ENCODE peak calls at places on chromosomes 11 and 22, in nine cellular contexts. M is small intestine; E is CD8-positive, alpha-beta T cell; A is endothelial cell of umbilical vein; V is naive thymus-derived CD4-positive, alpha-beta T cell; X is HCT116; K is psoas muscle; N is neuronal stem cell; P is adipocyte. U is an unnamed sample.

GRCh38 chr22:20531404-20532181 is 24.2 kb downstream of the MED15 start:
- DNase-seq in M (peak; percentile 85), E (no peak), A (peak; percentile 64), V (no peak), X (peak; percentile 79), K (peak; percentile 87), N (no peak), P (peak; percentile 88), U (no peak)

GRCh38 chr11:129316781-129317180 is 58.9 kb upstream of the BARX2 start:
- DNase-seq in M (no peak), E (no peak), A (no peak), V (no peak), X (no peak), K (no peak), N (no peak), P (no peak), U (no peak)

GRCh38 chr11:61803889-61804647 is 11.4 kb downstream of the FEN1 start:
- DNase-seq in M (no peak), E (no peak), A (no peak), V (no peak), X (no peak), K (no peak), N (no peak), P (no peak), U (no peak)

GRCh38 chr11:70020336-70021214 is 57.5 kb upstream of the ANO1 start:
- DNase-seq in M (no peak), E (no peak), A (no peak), V (no peak), X (no peak), K (no peak), N (no peak), P (peak; percentile 13), U (no peak)

GRCh38 chr11:76665172-76665571 is 5.4 kb downstream of the LRRC32 start:
- DNase-seq in M (no peak), E (no peak), A (no peak), V (no peak), X (no peak), K (no peak), N (no peak), P (no peak), U (no peak)

GRCh38 chr11:120125509-120125908 is 12.4 kb downstream of the TRIM29 start:
- DNase-seq in M (no peak), E (no peak), A (no peak), V (no peak), X (no peak), K (no peak), N (no peak), P (no peak), U (no peak)

GRCh38 chr11:45045692-45046471 is 95.2 kb upstream of the TP53I11 start:
- DNase-seq in M (peak; percentile 6), E (no peak), A (peak; percentile 34), V (no peak), X (peak; percentile 6), K (peak; percentile 74), N (no peak), P (peak; percentile 78), U (no peak)

GRCh38 chr11:721913-722811 is 16.1 kb downstream of the EPS8L2 start:
- DNase-seq in M (peak; percentile 57), E (peak; percentile 66), A (no peak), V (peak; percentile 38), X (no peak), K (no peak), N (no peak), P (no peak), U (peak; percentile 50)

GRCh38 chr11:94519478-94520084 is 7.3 kb downstream of the C11orf97 start:
- DNase-seq in M (peak; percentile 48), E (no peak), A (peak; percentile 38), V (no peak), X (peak; percentile 19), K (no peak), N (peak; percentile 12), P (peak; percentile 83), U (no peak)

GRCh38 chr11:72737341-72737740 is 14.9 kb downstream of the ARAP1 start:
- DNase-seq in M (no peak), E (no peak), A (no peak), V (no peak), X (no peak), K (peak; percentile 6), N (no peak), P (no peak), U (no peak)

GRCh38 chr11:48167380-48167779 is 49.2 kb upstream of the OR4B1 start:
- DNase-seq in M (no peak), E (no peak), A (no peak), V (no peak), X (no peak), K (no peak), N (no peak), P (no peak), U (no peak)

GRCh38 chr11:81005595-81005994 is 1564.8 kb upstream of the TENM4 start:
- DNase-seq in M (peak; percentile 6), E (no peak), A (peak; percentile 43), V (no peak), X (no peak), K (no peak), N (no peak), P (no peak), U (no peak)

GRCh38 chr11:74980627-74981026 is 8.1 kb upstream of the NEU3 start:
- DNase-seq in M (no peak), E (no peak), A (peak; percentile 14), V (no peak), X (no peak), K (no peak), N (no peak), P (no peak), U (no peak)

GRCh38 chr11:8531312-8531711 is 62.7 kb downstream of the STK33 start:
- DNase-seq in M (no peak), E (no peak), A (no peak), V (no peak), X (no peak), K (no peak), N (no peak), P (peak; percentile 4), U (no peak)

GRCh38 chr11:73404048-73404447 is 27.8 kb downstream of the RELT start:
- DNase-seq in M (peak; percentile 63), E (no peak), A (peak; percentile 53), V (no peak), X (peak; percentile 28), K (peak; percentile 81), N (no peak), P (peak; percentile 62), U (no peak)

GRCh38 chr11:57230797-57231538 is 6.1 kb downstream of the APLNR start:
- DNase-seq in M (no peak), E (no peak), A (no peak), V (no peak), X (no peak), K (no peak), N (no peak), P (no peak), U (no peak)

DNA sequence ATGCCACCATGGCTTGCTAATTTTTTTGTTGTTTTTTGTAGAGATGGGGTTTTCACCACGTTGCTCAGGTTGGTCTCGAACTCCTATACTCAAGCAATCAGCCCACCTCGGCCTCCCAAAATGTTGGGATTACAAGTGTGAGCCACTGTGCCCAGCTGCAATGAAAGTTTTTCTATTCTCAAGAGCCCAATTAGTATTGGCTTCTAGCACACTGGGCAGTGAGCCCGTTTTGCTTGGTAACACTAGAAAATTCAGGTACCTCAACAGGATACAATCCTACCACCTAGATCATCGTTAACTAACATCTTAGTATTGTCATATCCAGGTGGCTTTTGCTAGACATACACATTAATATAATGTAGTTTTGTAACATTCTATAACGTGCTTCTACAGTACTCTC is 19.0 kb downstream of the SEC14L3 start:
- DNase-seq in M (no peak), E (no peak), A (no peak), V (no peak), X (no peak), K (no peak), N (no peak), P (no peak), U (no peak)
- H3K9me3 ChIP-seq in M (no peaks in the 10 kb centered on the region), E (no peaks in the 10 kb centered on the region), A (no peaks in the 10 kb centered on the region), V (no peaks in the 10 kb centered on the region), X (no peaks in the 10 kb centered on the region), K (no peaks in the 10 kb centered on the region), N (no peaks in the 10 kb centered on the region), P (no peaks in the 10 kb centered on the region), U (no peaks in the 10 kb centered on the region)

GRCh38 chr11:3049430-3050243 is 7.6 kb downstream of the CARS1 start:
- DNase-seq in M (peak; percentile 79), E (peak; percentile 77), A (peak; percentile 78), V (no peak), X (peak; percentile 35), K (peak; percentile 95), N (no peak), P (peak; percentile 96), U (peak; percentile 64)
- H3K4me1 ChIP-seq in M (peaks cover 6% of the 10 kb centered on the region), E (no peaks in the 10 kb centered on the region), A (peaks cover 12% of the 10 kb centered on the region), V (peaks cover 4% of the 10 kb centered on the region), X (peaks cover 27% of the 10 kb centered on the region), K (peaks cover 55% of the 10 kb centered on the region), N (peaks cover 7% of the 10 kb centered on the region), P (peaks cover 51% of the 10 kb centered on the region), U (peaks cover 35% of the 10 kb centered on the region)

DNA sequence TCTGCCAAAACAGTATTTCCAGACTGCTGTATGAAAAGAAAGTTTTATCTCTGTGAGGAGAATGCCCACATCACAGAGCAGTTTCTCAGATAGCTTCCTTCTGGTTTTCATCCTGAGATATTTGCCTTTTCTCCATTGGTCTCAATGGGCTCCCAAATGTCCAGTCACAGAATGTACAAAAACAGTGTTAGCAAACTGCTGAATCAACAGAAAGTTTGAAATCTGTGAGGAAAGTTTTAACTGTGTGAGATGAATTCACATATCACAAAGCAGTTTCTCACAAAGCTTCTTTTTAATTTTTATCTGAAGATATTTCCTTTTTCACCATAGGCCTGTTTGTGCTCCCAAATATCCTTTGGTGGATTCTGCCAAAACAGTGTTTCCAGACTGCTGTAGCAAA is 207.2 kb upstream of the TRIM48 start:
- DNase-seq in M (no peak), E (no peak), A (no peak), V (no peak), X (no peak), K (no peak), N (no peak), P (no peak), U (no peak)
- H3K9me3 ChIP-seq in M (peaks cover 1% of the 10 kb centered on the region), E (peaks cover 5% of the 10 kb centered on the region), A (peaks cover 5% of the 10 kb centered on the region), V (no peaks in the 10 kb centered on the region), X (peaks cover 24% of the 10 kb centered on the region), K (peaks cover 49% of the 10 kb centered on the region), N (peaks cover 12% of the 10 kb centered on the region), P (peaks cover 84% of the 10 kb centered on the region), U (peaks cover 16% of the 10 kb centered on the region)

GRCh38 chr11:67283490-67283963 is 5.6 kb upstream of the ANKRD13D start:
- DNase-seq in M (no peak), E (peak; percentile 12), A (no peak), V (no peak), X (no peak), K (peak; percentile 54), N (no peak), P (no peak), U (no peak)
- H3K4me1 ChIP-seq in M (peaks cover 3% of the 10 kb centered on the region), E (peaks cover 85% of the 10 kb centered on the region), A (peaks cover 12% of the 10 kb centered on the region), V (peaks cover 60% of the 10 kb centered on the region), X (peaks cover 15% of the 10 kb centered on the region), K (peaks cover 9% of the 10 kb centered on the region), N (peaks cover 8% of the 10 kb centered on the region), P (peaks cover 11% of the 10 kb centered on the region), U (peaks cover 86% of the 10 kb centered on the region)